ENCODE peak calls at places on chromosome 14, in seven cellular contexts. G, X, O, D, W, H and J are unnamed samples. For H3K4me1, the result is how much of the 10 kb centered on the place peaks cover.

GRCh38 chr14:20455355-20456300 is 602 bp downstream of the APEX1 start:
- DNase-seq in X (no peak), D (no peak), G (peak), O (peak), H (peak), W (no peak), J (no peak)

GRCh38 chr14:90495357-90496276 is 98.8 kb downstream of the CALM1 start:
- DNase-seq in O (peak), G (peak), X (peak), W (peak), H (peak), D (no peak), J (peak)

GRCh38 chr14:35401853-35402252 is 2.7 kb downstream of the NFKBIA start:
- DNase-seq in D (no peak), H (no peak), X (no peak), O (no peak), W (no peak), G (peak), J (no peak)

GRCh38 chr14:20801726-20802125 is 918 bp downstream of the RNASE1 start:
- DNase-seq in G (no peak), X (no peak), H (no peak), O (no peak), W (no peak), D (no peak), J (no peak)

GRCh38 chr14:40983604-40984003 is 623.1 kb upstream of the LRFN5 start:
- DNase-seq in D (no peak), O (no peak), G (peak), H (no peak), X (no peak), W (no peak), J (no peak)

GRCh38 chr14:103418508-103418818 is 33.2 kb downstream of the MARK3 start:
- DNase-seq in W (peak), X (no peak), G (peak), D (no peak), O (peak), H (peak), J (no peak)

GRCh38 chr14:49418789-49419188 is 167.4 kb downstream of the RPS29 start:
- DNase-seq in O (no peak), D (no peak), H (no peak), G (no peak), W (no peak), X (no peak), J (no peak)

GRCh38 chr14:24436355-24437019 is 6.1 kb downstream of the SDR39U1 start:
- DNase-seq in D (no peak), X (peak), O (peak), W (peak), G (peak), H (peak), J (no peak)

GRCh38 chr14:96086032-96086431 is 46.9 kb downstream of the C14orf132 start:
- DNase-seq in G (peak), X (no peak), D (no peak), O (peak), W (peak), H (peak), J (no peak)

GRCh38 chr14:102722646-102723045 is 54.6 kb upstream of the TRAF3 start:
- DNase-seq in D (no peak), G (no peak), X (no peak), W (no peak), H (no peak), O (no peak), J (no peak)

GRCh38 chr14:61598980-61599379 is 96.3 kb upstream of the HIF1A start:
- DNase-seq in X (no peak), D (no peak), W (no peak), G (no peak), H (no peak), O (no peak), J (no peak)

GRCh38 chr14:34629344-34629656 is 648 bp downstream of the SNX6 start:
- DNase-seq in W (no peak), X (no peak), G (no peak), O (no peak), H (no peak), D (no peak), J (no peak)

GRCh38 chr14:101781240-101782061 is 19.9 kb downstream of the PPP2R5C start:
- DNase-seq in H (no peak), D (no peak), W (peak), G (no peak), O (peak), X (no peak), J (no peak)

GRCh38 chr14:24674204-24674970 is 40.4 kb upstream of the GZMB start:
- DNase-seq in W (no peak), G (no peak), X (no peak), D (no peak), H (no peak), O (no peak), J (no peak)

GRCh38 chr14:94756310-94756709 is 13.6 kb downstream of the GSC start:
- DNase-seq in O (no peak), X (no peak), W (no peak), D (no peak), G (no peak), H (no peak), J (no peak)

GRCh38 chr14:33457021-33457420 is 493.9 kb downstream of the EGLN3 start:
- DNase-seq in H (no peak), W (no peak), D (no peak), G (no peak), X (no peak), O (no peak), J (no peak)

GRCh38 chr14:59427653-59428578 is 37.3 kb downstream of the GPR135 start:
- DNase-seq in G (no peak), X (no peak), D (no peak), H (no peak), O (peak), W (no peak), J (no peak)

GRCh38 chr14:91292476-91292875 is 48.0 kb upstream of the GPR68 start:
- DNase-seq in W (no peak), G (no peak), D (no peak), O (no peak), H (no peak), X (no peak), J (no peak)

GRCh38 chr14:39739796-39740195 is 307.6 kb upstream of the FBXO33 start:
- DNase-seq in D (no peak), H (no peak), G (no peak), O (no peak), W (no peak), X (no peak), J (no peak)

GRCh38 chr14:100384819-100385813 is 62.0 kb downstream of the SLC25A47 start:
- DNase-seq in H (no peak), W (peak), D (no peak), X (no peak), G (peak), O (peak), J (no peak)

GRCh38 chr14:94097091-94097490 is 13.4 kb upstream of the IFI27 start:
- DNase-seq in H (no peak), D (no peak), G (no peak), X (no peak), W (no peak), O (no peak), J (no peak)

GRCh38 chr14:22448905-22449611 is 140.0 kb downstream of the DAD1 start:
- DNase-seq in W (no peak), D (no peak), O (peak), X (no peak), H (no peak), G (peak), J (no peak)

GRCh38 chr14:97164014-97164413 is 366.8 kb downstream of the VRK1 start:
- DNase-seq in W (no peak), H (no peak), D (no peak), G (no peak), O (no peak), X (no peak), J (no peak)

GRCh38 chr14:99246536-99247083 is 25.4 kb downstream of the BCL11B start:
- DNase-seq in G (no peak), O (no peak), X (no peak), H (no peak), W (peak), D (no peak), J (peak)

GRCh38 chr14:75259946-75260545 is 18.6 kb upstream of the FOS start:
- DNase-seq in W (no peak), O (peak), H (peak), X (no peak), D (no peak), G (no peak), J (no peak)

GRCh38 chr14:75885829-75886228 is 96.0 kb downstream of the TGFB3 start:
- DNase-seq in G (peak), H (no peak), O (peak), D (no peak), W (no peak), X (no peak), J (no peak)

GRCh38 chr14:64726585-64726890 is 22.3 kb downstream of the PLEKHG3 start:
- DNase-seq in H (peak), O (peak), G (peak), X (no peak), W (peak), D (no peak), J (peak)

GRCh38 chr14:99479160-99479902 is 1.3 kb downstream of the SETD3 start:
- DNase-seq in O (no peak), D (no peak), H (no peak), W (no peak), X (no peak), G (peak), J (no peak)

GRCh38 chr14:89178802-89179201 is 238.2 kb downstream of the FOXN3 start:
- DNase-seq in O (peak), X (no peak), H (no peak), G (peak), D (no peak), W (no peak), J (no peak)

GRCh38 chr14:24238527-24239037 is 3.8 kb downstream of the TINF2 start:
- DNase-seq in G (no peak), H (no peak), D (no peak), W (no peak), O (no peak), X (no peak), J (no peak)

GRCh38 chr14:85471744-85472143 is 58.2 kb upstream of the FLRT2 start:
- DNase-seq in D (peak), X (no peak), W (peak), G (peak), H (no peak), O (peak), J (no peak)

GRCh38 chr14:92486881-92487280 is 26.7 kb upstream of the RIN3 start:
- DNase-seq in G (peak), H (no peak), O (peak), X (no peak), W (no peak), D (no peak), J (no peak)

GRCh38 chr14:80634106-80634758 is 307.3 kb downstream of the CEP128 start:
- DNase-seq in H (no peak), D (no peak), O (peak), G (no peak), X (no peak), W (no peak), J (no peak)

GRCh38 chr14:91228112-91229004 is 16.1 kb downstream of the GPR68 start:
- DNase-seq in G (peak), X (no peak), D (no peak), W (peak), H (no peak), O (peak), J (peak)

GRCh38 chr14:94050231-94050880 is 24.2 kb downstream of the OTUB2 start:
- DNase-seq in W (no peak), O (no peak), D (no peak), H (no peak), G (no peak), X (no peak), J (peak)

GRCh38 chr14:99736600-99737371 is 52.7 kb downstream of the CYP46A1 start:
- DNase-seq in W (no peak), H (no peak), X (no peak), O (no peak), G (no peak), D (no peak), J (no peak)

GRCh38 chr14:65098586-65098985 is 3.7 kb downstream of the MAX start:
- DNase-seq in D (no peak), G (peak), W (no peak), H (no peak), X (no peak), O (peak), J (no peak)

GRCh38 chr14:92465353-92466067 is 48.1 kb upstream of the RIN3 start:
- DNase-seq in G (no peak), D (no peak), H (no peak), X (no peak), O (no peak), W (no peak), J (peak)

GRCh38 chr14:99273724-99274345 is 1.8 kb upstream of the BCL11B start:
- DNase-seq in H (no peak), O (no peak), G (no peak), W (peak), X (no peak), D (no peak), J (no peak)

GRCh38 chr14:36426113-36426512 is 93.9 kb downstream of the NKX2-1 start:
- DNase-seq in G (no peak), O (no peak), H (no peak), D (no peak), W (no peak), X (no peak), J (no peak)
- H3K23ac ChIP-seq in G (no peak), O (no peak), H (no peak), D (no peak), W (no peak), X (no peak), J (no peak)

GRCh38 chr14:105863296-105864108 is 337.1 kb downstream of the TMEM121 start:
- DNase-seq in G (no peak), O (no peak), X (no peak), D (no peak), W (no peak), H (no peak), J (peak)
- H3K4me2 ChIP-seq in G (no peak), O (no peak), X (no peak), D (no peak), W (no peak), H (no peak), J (no peak)

DNA sequence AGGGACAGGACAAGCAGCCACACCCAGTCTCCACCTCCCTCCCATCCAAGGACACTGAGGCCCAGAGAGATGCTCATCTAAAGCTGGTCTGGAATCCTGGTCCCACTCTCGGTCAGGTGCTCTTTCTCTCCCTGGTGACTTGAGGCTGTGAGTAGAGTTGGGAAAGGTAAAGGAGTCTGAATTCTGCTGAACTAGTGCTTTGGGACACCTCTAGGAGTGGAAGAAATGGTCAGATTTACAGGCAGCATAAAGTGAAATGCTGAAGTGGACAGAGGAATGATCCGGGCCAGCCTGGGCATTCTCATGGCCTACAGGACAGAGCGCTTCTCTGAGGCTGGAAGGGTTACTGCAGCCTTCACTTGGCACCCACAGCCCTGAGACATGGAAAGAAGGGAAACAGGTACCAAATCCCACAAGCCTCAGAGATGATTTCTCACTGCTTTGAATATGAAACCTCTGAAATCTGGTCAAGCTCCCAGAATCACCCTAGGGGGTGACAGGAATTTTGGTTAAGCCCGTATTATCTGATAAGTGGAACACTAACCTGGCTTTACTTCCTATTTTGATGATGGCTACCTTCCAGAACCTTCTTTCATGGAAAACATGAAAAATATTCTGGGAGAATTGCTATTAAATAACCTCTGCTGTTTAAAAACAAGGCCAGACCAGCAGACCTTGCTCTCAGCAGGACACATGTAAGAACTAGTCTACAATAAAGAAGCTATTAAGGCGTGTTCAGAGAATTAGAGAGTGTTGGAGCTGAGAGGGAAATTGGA is 281.7 kb downstream of the ZFP36L1 start:
- DNase-seq in O (no peak), X (no peak), D (no peak), W (no peak), H (no peak), G (no peak), J (no peak)
- H3K4me1 ChIP-seq in O (under half), X (under half), D (under half), W (under half), H (under half), G (under half), J (under half)

GRCh38 chr14:104743461-104744380 is 9.2 kb upstream of the SIVA1 start:
- DNase-seq in G (peak), W (no peak), H (no peak), X (no peak), D (no peak), O (no peak), J (no peak)
- H3K23ac ChIP-seq in G (peak), W (no peak), H (no peak), X (no peak), D (no peak), O (no peak), J (no peak)

DNA sequence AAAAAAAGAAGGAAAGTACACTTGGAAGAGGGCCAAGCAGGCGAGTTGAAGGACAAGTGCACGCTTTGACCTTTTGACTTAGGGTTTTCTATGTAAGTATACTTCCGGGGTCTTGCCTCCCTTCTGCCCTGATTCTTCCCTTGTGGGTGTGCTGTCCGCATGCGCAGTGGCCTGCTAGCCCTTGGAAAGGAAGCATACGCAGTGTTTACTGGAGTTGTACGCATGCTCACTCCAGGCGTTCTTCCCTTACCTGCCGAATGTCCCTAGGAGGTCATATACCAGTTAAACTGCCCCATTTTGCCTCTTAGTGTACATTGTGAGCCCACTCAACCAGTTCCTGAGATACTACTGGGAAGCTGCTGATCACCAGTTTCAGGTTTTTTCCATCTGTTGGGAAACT is 15.7 kb upstream of the DDHD1 start:
- DNase-seq in X (no peak), G (no peak), O (no peak), W (no peak), H (peak), D (no peak), J (no peak)
- H3K4me2 ChIP-seq in X (no peak), G (no peak), O (no peak), W (no peak), H (no peak), D (no peak), J (no peak)

DNA sequence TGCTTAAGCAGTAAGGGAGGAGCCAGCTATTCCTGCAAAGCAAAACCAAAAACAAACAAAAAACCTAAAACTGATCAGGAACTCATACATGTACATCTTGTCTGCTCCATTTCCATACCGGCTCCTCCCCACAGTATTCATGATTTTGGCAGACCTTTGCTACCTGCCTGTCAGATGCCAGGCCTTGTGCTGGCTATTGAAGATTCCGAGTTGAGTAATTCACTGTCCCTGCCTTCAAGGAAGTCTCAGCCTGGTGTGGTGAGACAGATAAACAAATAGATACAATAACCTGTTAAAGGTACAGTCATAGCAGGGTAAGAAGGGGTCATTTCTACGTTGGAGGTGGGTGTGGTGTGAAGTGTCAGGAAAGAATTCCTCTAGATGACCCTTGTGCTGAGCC is 42.7 kb downstream of the SUSD6 start:
- DNase-seq in W (no peak), H (no peak), G (no peak), D (no peak), O (no peak), X (no peak), J (no peak)
- H3K4me1 ChIP-seq in W (under half), H (under half), G (under half), D (under half), O (under half), X (under half), J (under half)

DNA sequence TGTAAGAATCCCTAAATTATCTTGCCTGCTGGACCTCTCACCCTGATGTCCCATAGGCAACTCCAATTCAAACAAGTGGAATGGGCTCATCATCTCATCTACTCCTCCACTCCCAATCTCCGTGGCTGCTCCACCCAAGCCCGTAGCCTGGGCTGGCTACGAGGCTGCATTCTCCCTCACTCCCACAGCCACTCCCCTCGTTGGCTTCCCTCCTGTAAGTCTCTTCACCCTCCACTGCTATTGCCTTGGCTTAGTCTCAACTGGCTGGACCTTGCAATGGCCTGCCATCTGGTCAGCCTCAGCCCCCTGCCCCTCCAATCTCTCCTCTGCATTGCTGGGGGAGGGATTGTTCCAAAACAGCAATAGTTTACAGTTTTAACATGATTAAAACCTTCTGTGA is 44.4 kb upstream of the PELI2 start:
- DNase-seq in X (no peak), H (no peak), G (no peak), O (no peak), D (no peak), W (no peak), J (no peak)
- H3K23ac ChIP-seq in X (peak), H (no peak), G (no peak), O (no peak), D (no peak), W (no peak), J (no peak)

DNA sequence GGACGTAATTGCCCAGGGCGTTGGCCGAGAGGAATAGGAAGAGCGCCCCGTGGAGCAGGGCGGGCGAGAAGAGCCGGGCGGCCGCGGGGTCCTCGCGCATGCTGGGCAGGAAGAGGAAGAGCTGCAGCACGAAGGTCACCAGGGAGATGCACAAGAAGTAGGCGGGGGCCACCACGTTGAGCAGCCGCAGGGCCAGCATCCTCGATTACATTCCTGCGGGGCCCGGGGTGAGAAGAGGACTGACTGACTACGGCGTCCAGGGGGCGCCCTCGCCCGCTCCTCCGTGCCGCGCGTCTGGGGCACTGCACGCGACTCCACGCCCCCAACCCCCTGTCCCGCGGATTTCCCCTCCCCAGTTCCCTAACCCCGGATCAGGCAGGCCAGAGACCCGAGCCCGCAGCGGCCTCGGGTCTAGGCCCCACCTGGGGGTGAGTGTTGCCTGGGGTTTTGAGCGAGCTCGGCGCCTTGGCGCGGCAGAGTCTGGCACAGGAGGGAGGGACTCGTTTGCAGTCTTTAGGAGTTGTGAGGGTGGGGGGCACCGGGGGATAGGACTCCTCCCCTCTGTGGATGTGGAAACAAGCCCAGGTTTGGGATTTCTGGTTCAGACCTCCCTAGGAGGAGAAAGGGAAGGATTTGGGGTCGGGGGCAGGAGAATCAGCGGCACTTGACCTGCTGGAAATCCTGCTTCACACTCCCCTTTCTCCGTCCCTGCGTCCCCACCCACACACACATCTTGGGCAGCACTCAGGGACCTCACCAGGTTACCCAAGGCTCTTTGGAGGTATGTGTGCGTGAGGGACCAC is 1.9 kb downstream of the ZDHHC22 start:
- DNase-seq in W (peak), H (no peak), O (peak), X (peak), G (no peak), D (no peak), J (peak)
- H3K4me2 ChIP-seq in W (peak), H (peak), O (peak), X (peak), G (no peak), D (peak), J (peak)